ENCODE peak calls at places on chromosomes 7 and 10, in eight cellular contexts. Y, Q, M, P, T, L, H and F are unnamed samples. For H3K36me3, the result is how much of the 10 kb centered on the place peaks cover.

GRCh38 chr7:93747019-93747418 is 143.5 kb downstream of the TFPI2 start:
- DNase-seq in Y (no peak), Q (no peak), M (no peak), P (no peak), T (no peak), L (no peak), H (no peak), F (no peak)

GRCh38 chr10:29344073-29344820 is 55.4 kb downstream of the LYZL1 start:
- DNase-seq in Y (no peak), Q (peak), M (no peak), P (peak), T (no peak), L (no peak), H (peak), F (peak)

GRCh38 chr7:149690688-149691446 is 82.5 kb downstream of the ZNF467 start:
- DNase-seq in Y (peak), Q (peak), M (no peak), P (peak), T (no peak), L (peak), H (peak), F (peak)

GRCh38 chr10:100141446-100142087 is 44.3 kb downstream of the ERLIN1 start:
- DNase-seq in Y (no peak), Q (no peak), M (no peak), P (no peak), T (no peak), L (no peak), H (no peak), F (no peak)

GRCh38 chr7:129343099-129343700 is 91.0 kb upstream of the STRIP2 start:
- DNase-seq in Y (peak), Q (no peak), M (no peak), P (peak), T (no peak), L (no peak), H (peak), F (peak)

GRCh38 chr10:131815366-131816156 is 85.2 kb upstream of the PPP2R2D start:
- DNase-seq in Y (no peak), Q (no peak), M (no peak), P (no peak), T (no peak), L (no peak), H (no peak), F (no peak)

GRCh38 chr10:43078175-43078985 is 1.5 kb downstream of the RET start:
- DNase-seq in Y (no peak), Q (no peak), M (no peak), P (no peak), T (no peak), L (no peak), H (no peak), F (no peak)

GRCh38 chr10:97031459-97031858 is 154.3 kb downstream of the SLIT1 start:
- DNase-seq in Y (no peak), Q (no peak), M (no peak), P (no peak), T (no peak), L (no peak), H (no peak), F (no peak)

GRCh38 chr7:156153590-156153989 is 341.3 kb upstream of the SHH start:
- DNase-seq in Y (no peak), Q (no peak), M (no peak), P (no peak), T (no peak), L (no peak), H (no peak), F (no peak)

GRCh38 chr7:100079024-100079560 is 2.4 kb downstream of the ZNF3 start:
- DNase-seq in Y (no peak), Q (no peak), M (no peak), P (no peak), T (peak), L (no peak), H (no peak), F (no peak)

GRCh38 chr10:121281576-121281975 is 316.7 kb downstream of the FGFR2 start:
- DNase-seq in Y (peak), Q (no peak), M (no peak), P (no peak), T (no peak), L (no peak), H (no peak), F (no peak)

GRCh38 chr7:155343150-155343549 is 45.5 kb downstream of the INSIG1 start:
- DNase-seq in Y (no peak), Q (no peak), M (no peak), P (no peak), T (no peak), L (no peak), H (no peak), F (no peak)

GRCh38 chr10:6912424-6912823 is 332.3 kb upstream of the PRKCQ start:
- DNase-seq in Y (peak), Q (no peak), M (no peak), P (no peak), T (no peak), L (no peak), H (peak), F (peak)

GRCh38 chr10:46524471-46525176 is 31.8 kb downstream of the GPRIN2 start:
- DNase-seq in Y (peak), Q (peak), M (peak), P (peak), T (peak), L (peak), H (peak), F (peak)

GRCh38 chr7:1134951-1135350 is 25.0 kb downstream of the ZFAND2A start:
- DNase-seq in Y (no peak), Q (no peak), M (no peak), P (no peak), T (no peak), L (no peak), H (no peak), F (no peak)

GRCh38 chr7:123798527-123799188 is 46.3 kb upstream of the HYAL4 start:
- DNase-seq in Y (peak), Q (no peak), M (no peak), P (no peak), T (no peak), L (no peak), H (no peak), F (peak)

GRCh38 chr10:95963202-95963991 is 55.6 kb downstream of the CC2D2B start:
- DNase-seq in Y (no peak), Q (no peak), M (no peak), P (no peak), T (no peak), L (no peak), H (no peak), F (no peak)

GRCh38 chr10:20175738-20176137 is 359.5 kb downstream of the PLXDC2 start:
- DNase-seq in Y (no peak), Q (no peak), M (no peak), P (no peak), T (no peak), L (no peak), H (no peak), F (no peak)

DNA sequence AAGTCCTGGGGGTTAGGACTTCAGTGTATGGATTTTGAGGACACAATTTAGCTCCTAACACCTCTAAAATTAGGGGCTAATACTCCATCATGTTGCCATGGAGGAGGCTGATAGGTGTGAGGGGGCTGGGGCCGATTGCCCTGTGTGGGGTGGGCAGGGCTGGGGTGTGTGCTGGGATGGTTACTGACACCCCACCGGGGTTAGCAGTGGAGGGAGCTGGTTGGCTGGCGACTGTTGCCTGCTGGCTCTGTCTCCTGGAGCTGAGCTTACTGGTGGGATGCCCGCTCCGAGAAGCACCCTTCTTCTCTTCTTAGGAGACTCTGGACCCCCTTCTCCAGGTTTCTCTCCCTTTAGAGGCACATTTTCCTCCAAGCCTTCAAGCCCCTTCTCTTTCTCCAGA is 22.2 kb upstream of the SH2D4B start:
- DNase-seq in Y (no peak), Q (no peak), M (peak), P (no peak), T (no peak), L (no peak), H (no peak), F (no peak)
- H3K36me3 ChIP-seq in Y (under half), Q (half or more), M (half or more), P (half or more), T (under half), L (half or more), H (half or more), F (under half)

DNA sequence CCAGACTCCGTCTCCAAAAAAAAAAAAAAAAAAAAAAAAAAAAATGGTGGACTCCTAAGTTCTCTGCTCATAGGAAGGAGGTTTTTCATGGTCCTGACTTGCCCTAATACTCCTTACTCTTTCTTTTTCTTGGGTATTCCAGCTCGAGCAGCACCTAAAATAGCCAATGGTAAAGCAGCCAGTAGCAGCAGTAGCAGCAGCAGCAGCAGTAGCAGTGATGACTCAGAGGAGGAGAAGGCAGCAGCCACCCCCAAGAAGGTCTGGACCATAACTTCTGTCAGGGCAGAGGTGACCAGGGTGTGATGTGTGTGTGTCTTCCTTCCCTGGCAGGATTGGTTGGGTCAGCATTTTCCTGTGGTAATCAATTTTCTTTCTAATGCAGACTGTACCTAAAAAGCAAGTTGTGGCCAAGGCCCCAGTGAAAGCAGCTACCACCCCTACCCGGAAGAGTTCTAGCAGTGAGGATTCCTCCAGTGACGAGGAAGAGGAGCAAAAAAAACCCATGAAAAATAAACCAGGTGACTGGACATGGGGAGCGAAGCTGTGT is 6.9 kb downstream of the NOLC1 start:
- DNase-seq in Y (no peak), Q (no peak), M (no peak), P (peak), T (no peak), L (no peak), H (peak), F (no peak)
- H3K36me3 ChIP-seq in Y (half or more), Q (half or more), M (half or more), P (half or more), T (under half), L (half or more), H (half or more), F (under half)

GRCh38 chr7:98301693-98302470 is 20.4 kb downstream of the BRI3 start:
- DNase-seq in Y (no peak), Q (no peak), M (no peak), P (no peak), T (no peak), L (no peak), H (no peak), F (no peak)
- H3K36me3 ChIP-seq in Y (under half), Q (under half), M (under half), P (under half), T (under half), L (under half), H (under half), F (under half)

GRCh38 chr10:26090762-26091161 is 125.8 kb upstream of the GAD2 start:
- DNase-seq in Y (no peak), Q (no peak), M (no peak), P (no peak), T (no peak), L (no peak), H (no peak), F (no peak)

GRCh38 chr10:26093229-26093628 is 123.3 kb upstream of the GAD2 start:
- DNase-seq in Y (no peak), Q (no peak), M (no peak), P (no peak), T (no peak), L (no peak), H (no peak), F (no peak)

GRCh38 chr10:26090032-26090431 is 126.5 kb upstream of the GAD2 start:
- DNase-seq in Y (no peak), Q (no peak), M (no peak), P (no peak), T (no peak), L (no peak), H (no peak), F (no peak)

GRCh38 chr10:26095781-26096180 is 120.8 kb upstream of the GAD2 start:
- DNase-seq in Y (no peak), Q (no peak), M (no peak), P (no peak), T (no peak), L (no peak), H (no peak), F (no peak)
- H3K36me3 ChIP-seq in Y (under half), Q (under half), M (under half), P (under half), T (under half), L (under half), H (under half), F (under half)

GRCh38 chr7:6417408-6417807 is 30.3 kb downstream of the DAGLB start:
- DNase-seq in Y (no peak), Q (no peak), M (no peak), P (no peak), T (no peak), L (no peak), H (no peak), F (no peak)
- H3K36me3 ChIP-seq in Y (under half), Q (half or more), M (half or more), P (half or more), T (under half), L (half or more), H (under half), F (under half)

GRCh38 chr10:73061743-73062142 is 34.9 kb downstream of the P4HA1 start:
- DNase-seq in Y (no peak), Q (no peak), M (no peak), P (no peak), T (no peak), L (no peak), H (no peak), F (no peak)
- H3K36me3 ChIP-seq in Y (under half), Q (half or more), M (under half), P (under half), T (under half), L (half or more), H (under half), F (under half)

GRCh38 chr7:139242741-139243281 is 11.8 kb downstream of the UBN2 start:
- DNase-seq in Y (peak), Q (no peak), M (no peak), P (no peak), T (no peak), L (no peak), H (peak), F (peak)
- H3K36me3 ChIP-seq in Y (under half), Q (half or more), M (under half), P (under half), T (under half), L (half or more), H (under half), F (under half)